ENCODE peak calls at places on chromosomes 3 and 15, in four cellular contexts. One of them, this sample, is unnamed.

GRCh38 chr3:39990532-39990931 is 181.1 kb downstream of the MYRIP start:
- DNase-seq in A549: peak
- DNase-seq in HepG2: peak
- DNase-seq in K562: peak
- DNase-seq in this sample: peak

GRCh38 chr15:77634266-77634962 is 1.7 kb upstream of the LINGO1 start:
- DNase-seq in A549: peak
- DNase-seq in HepG2: peak
- DNase-seq in K562: peak
- DNase-seq in this sample: no peak

GRCh38 chr3:185760091-185760490 is 64.8 kb downstream of the IGF2BP2 start:
- DNase-seq in A549: no peak
- DNase-seq in HepG2: no peak
- DNase-seq in K562: no peak
- DNase-seq in this sample: no peak

GRCh38 chr3:37072892-37073291 is 79.6 kb downstream of the MLH1 start:
- DNase-seq in A549: no peak
- DNase-seq in HepG2: no peak
- DNase-seq in K562: no peak
- DNase-seq in this sample: no peak

GRCh38 chr3:43290961-43291360 is 4.6 kb downstream of the SNRK start:
- DNase-seq in A549: no peak
- DNase-seq in HepG2: no peak
- DNase-seq in K562: no peak
- DNase-seq in this sample: no peak

GRCh38 chr3:4416961-4417360 is 50.1 kb downstream of the SUMF1 start:
- DNase-seq in A549: peak
- DNase-seq in HepG2: no peak
- DNase-seq in K562: no peak
- DNase-seq in this sample: no peak

GRCh38 chr15:53573091-53573490 is 186.4 kb downstream of the WDR72 start:
- DNase-seq in A549: no peak
- DNase-seq in HepG2: no peak
- DNase-seq in K562: no peak
- DNase-seq in this sample: no peak

GRCh38 chr3:164004205-164004604 is 1074.1 kb downstream of the SI start:
- DNase-seq in A549: no peak
- DNase-seq in HepG2: no peak
- DNase-seq in K562: peak
- DNase-seq in this sample: no peak

GRCh38 chr15:72341361-72341760 is 21.4 kb upstream of the CELF6 start:
- DNase-seq in A549: no peak
- DNase-seq in HepG2: no peak
- DNase-seq in K562: no peak
- DNase-seq in this sample: no peak

GRCh38 chr3:151483961-151484360 is 23.1 kb upstream of the IGSF10 start:
- DNase-seq in A549: no peak
- DNase-seq in HepG2: peak
- DNase-seq in K562: no peak
- DNase-seq in this sample: no peak

GRCh38 chr15:38626443-38627050 is 61.9 kb upstream of the RASGRP1 start:
- DNase-seq in A549: no peak
- DNase-seq in HepG2: no peak
- DNase-seq in K562: no peak
- DNase-seq in this sample: no peak
- TF ChIP-seq CHD4 in A549: no peak
- TF ChIP-seq CHD4 in HepG2: no peak
- TF ChIP-seq CHD4 in K562: no peak
- TF ChIP-seq CHD4 in this sample: no peak

GRCh38 chr3:12449889-12450682 is 34.2 kb upstream of the TSEN2 start:
- DNase-seq in A549: no peak
- DNase-seq in HepG2: no peak
- DNase-seq in K562: no peak
- DNase-seq in this sample: no peak
- TF ChIP-seq KDM1A in A549: no peak
- TF ChIP-seq KDM1A in HepG2: no peak
- TF ChIP-seq KDM1A in K562: no peak
- TF ChIP-seq KDM1A in this sample: no peak

GRCh38 chr15:81033508-81033907 is 32.8 kb downstream of the TLNRD1 start:
- DNase-seq in A549: no peak
- DNase-seq in HepG2: no peak
- DNase-seq in K562: no peak
- DNase-seq in this sample: no peak
- TF ChIP-seq ESRRA in A549: no peak
- TF ChIP-seq ESRRA in HepG2: no peak
- TF ChIP-seq ESRRA in K562: no peak
- TF ChIP-seq ESRRA in this sample: no peak

GRCh38 chr15:68480296-68480695 is 48.3 kb upstream of the ITGA11 start:
- DNase-seq in A549: no peak
- DNase-seq in HepG2: no peak
- DNase-seq in K562: no peak
- DNase-seq in this sample: no peak

GRCh38 chr15:68479870-68480269 is 47.9 kb upstream of the ITGA11 start:
- DNase-seq in A549: no peak
- DNase-seq in HepG2: no peak
- DNase-seq in K562: no peak
- DNase-seq in this sample: no peak

GRCh38 chr15:68481321-68481720 is 49.4 kb upstream of the ITGA11 start:
- DNase-seq in A549: no peak
- DNase-seq in HepG2: no peak
- DNase-seq in K562: no peak
- DNase-seq in this sample: no peak

GRCh38 chr15:68478853-68479252 is 46.9 kb upstream of the ITGA11 start:
- DNase-seq in A549: no peak
- DNase-seq in HepG2: no peak
- DNase-seq in K562: no peak
- DNase-seq in this sample: no peak

DNA sequence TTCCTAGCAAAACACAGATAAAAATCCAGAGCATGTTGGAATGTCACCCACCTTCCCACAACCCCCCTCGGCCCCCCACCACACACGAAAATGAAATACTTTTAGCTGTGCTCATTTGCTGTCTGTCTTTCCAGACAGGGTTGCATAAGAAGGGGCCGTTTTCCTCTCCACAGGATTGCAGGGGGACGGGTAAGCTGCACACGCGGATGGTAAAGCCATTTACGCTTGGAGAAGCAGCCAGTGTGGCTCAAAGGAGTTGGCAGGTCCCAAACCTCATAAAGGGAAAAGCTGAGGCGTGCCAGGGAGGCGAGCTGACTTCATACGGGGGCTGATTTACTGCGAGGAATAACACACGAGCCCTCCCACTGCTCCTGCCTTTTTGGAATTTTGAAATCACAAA is 47.4 kb upstream of the ITGA11 start:
- DNase-seq in A549: no peak
- DNase-seq in HepG2: no peak
- DNase-seq in K562: no peak
- DNase-seq in this sample: no peak
- TF ChIP-seq CHD4 in A549: no peak
- TF ChIP-seq CHD4 in HepG2: no peak
- TF ChIP-seq CHD4 in K562: no peak
- TF ChIP-seq CHD4 in this sample: no peak

This sample was measured in GM12878.